ENCODE peak calls at places on chromosomes 13 and 19, in seven cellular contexts. D is A549, H is ovary, U is SK-N-SH, X is upper lobe of left lung, F is H1, Z is transverse colon. M is an unnamed sample.

GRCh38 chr19:32231691-32232090 is 113.7 kb upstream of the ZNF507 start:
- DNase-seq in U (no peak), D (no peak), H (no peak), X (no peak), F (peak), Z (no peak), M (no peak)

GRCh38 chr19:15115080-15115479 is 7.9 kb downstream of the SYDE1 start:
- DNase-seq in H (peak), X (no peak), F (no peak), U (peak), Z (peak), D (no peak), M (peak)

GRCh38 chr19:45402469-45403070 is 2.3 kb downstream of the PPP1R13L start:
- DNase-seq in H (no peak), Z (peak), F (peak), X (peak), D (peak), U (peak), M (peak)

GRCh38 chr13:72125561-72125960 is 258.6 kb upstream of the DACH1 start:
- DNase-seq in F (no peak), D (no peak), Z (no peak), X (no peak), H (no peak), U (no peak), M (no peak)

GRCh38 chr19:6667114-6667627 is 2.8 kb downstream of the TNFSF14 start:
- DNase-seq in X (no peak), Z (no peak), F (no peak), H (no peak), U (no peak), D (no peak), M (no peak)

GRCh38 chr13:110885966-110886365 is 28.9 kb downstream of the ANKRD10 start:
- DNase-seq in X (no peak), U (no peak), Z (no peak), H (no peak), F (peak), D (no peak), M (no peak)

GRCh38 chr19:53101518-53101917 is 1.7 kb downstream of the ZNF160 start:
- DNase-seq in F (no peak), X (no peak), U (peak), Z (no peak), H (no peak), D (no peak), M (no peak)

GRCh38 chr19:31140717-31141116 is 208.5 kb downstream of the TSHZ3 start:
- DNase-seq in H (no peak), U (no peak), Z (no peak), D (peak), X (no peak), F (no peak), M (no peak)

GRCh38 chr19:13839938-13840750 is 36.8 kb upstream of the NANOS3 start:
- DNase-seq in Z (peak), H (peak), X (peak), F (no peak), D (peak), U (no peak), M (peak)

GRCh38 chr19:33818426-33818825 is 21.8 kb downstream of the KCTD15 start:
- DNase-seq in Z (no peak), D (no peak), U (peak), X (no peak), F (no peak), H (no peak), M (peak)

GRCh38 chr19:30011051-30011578 is 69.1 kb downstream of the URI1 start:
- DNase-seq in Z (no peak), H (no peak), D (no peak), U (no peak), X (no peak), F (peak), M (no peak)

GRCh38 chr13:26653310-26653709 is 95.8 kb downstream of the WASF3 start:
- DNase-seq in U (no peak), X (no peak), H (no peak), Z (no peak), D (no peak), F (no peak), M (no peak)

GRCh38 chr19:11361037-11361770 is 6.0 kb downstream of the PLPPR2 start:
- DNase-seq in U (peak), X (peak), D (no peak), H (no peak), Z (peak), F (peak), M (peak)

GRCh38 chr13:38763446-38764381 is 76.8 kb downstream of the FREM2 start:
- DNase-seq in X (no peak), U (peak), D (peak), H (no peak), F (no peak), Z (no peak), M (no peak)

GRCh38 chr13:44273991-44274810 is 99.4 kb upstream of the SERP2 start:
- DNase-seq in U (no peak), Z (no peak), F (no peak), X (no peak), D (no peak), H (no peak), M (no peak)

GRCh38 chr13:106602178-106602577 is 34.2 kb upstream of the ARGLU1 start:
- DNase-seq in F (no peak), X (no peak), D (no peak), H (no peak), U (no peak), Z (peak), M (peak)

GRCh38 chr13:73449258-73449657 is 390.5 kb downstream of the KLF5 start:
- DNase-seq in X (no peak), F (no peak), Z (no peak), U (no peak), H (no peak), D (peak), M (no peak)

GRCh38 chr13:80276371-80277289 is 64.3 kb downstream of the SPRY2 start:
- DNase-seq in D (no peak), F (no peak), U (no peak), H (no peak), X (no peak), Z (no peak), M (no peak)

GRCh38 chr13:40064723-40065122 is 409.3 kb downstream of the COG6 start:
- DNase-seq in Z (no peak), D (peak), F (no peak), X (no peak), H (peak), U (no peak), M (no peak)

GRCh38 chr19:53982056-53982455 is 9.4 kb upstream of the CACNG6 start:
- DNase-seq in X (peak), D (no peak), H (no peak), F (peak), U (peak), Z (no peak), M (no peak)

GRCh38 chr13:45402641-45403040 is 15.5 kb downstream of the SLC25A30 start:
- DNase-seq in U (no peak), F (no peak), D (no peak), H (no peak), X (no peak), Z (no peak), M (no peak)

GRCh38 chr13:21297452-21297851 is 121.0 kb downstream of the MRPL57 start:
- DNase-seq in U (no peak), D (no peak), H (no peak), F (no peak), X (no peak), Z (no peak), M (no peak)

GRCh38 chr19:47421844-47422395 is 2.6 kb upstream of the MEIS3 start:
- DNase-seq in D (no peak), Z (no peak), F (no peak), U (peak), H (no peak), X (peak), M (no peak)

GRCh38 chr13:26280295-26280694 is 26.4 kb downstream of the CDK8 start:
- DNase-seq in H (no peak), U (no peak), F (no peak), Z (no peak), D (no peak), X (no peak), M (no peak)

GRCh38 chr19:35088514-35088913 is 27.1 kb upstream of the FXYD3 start:
- DNase-seq in X (no peak), H (no peak), F (no peak), D (peak), Z (no peak), U (no peak), M (no peak)

GRCh38 chr19:48852292-48852691 is 16.0 kb upstream of the HSD17B14 start:
- DNase-seq in H (no peak), U (no peak), D (no peak), F (no peak), X (no peak), Z (no peak), M (no peak)
- TF ChIP-seq EP300 in H (no peak), U (no peak), D (no peak), F (no peak), X (no peak), Z (no peak), M (no peak)

GRCh38 chr19:43687660-43687997 is 17.7 kb upstream of the PLAUR start:
- DNase-seq in Z (no peak), H (no peak), F (no peak), U (no peak), X (no peak), D (no peak), M (no peak)
- H3K27ac ChIP-seq in Z (no peak), H (no peak), F (no peak), U (peak), X (peak), D (peak), M (no peak)

DNA sequence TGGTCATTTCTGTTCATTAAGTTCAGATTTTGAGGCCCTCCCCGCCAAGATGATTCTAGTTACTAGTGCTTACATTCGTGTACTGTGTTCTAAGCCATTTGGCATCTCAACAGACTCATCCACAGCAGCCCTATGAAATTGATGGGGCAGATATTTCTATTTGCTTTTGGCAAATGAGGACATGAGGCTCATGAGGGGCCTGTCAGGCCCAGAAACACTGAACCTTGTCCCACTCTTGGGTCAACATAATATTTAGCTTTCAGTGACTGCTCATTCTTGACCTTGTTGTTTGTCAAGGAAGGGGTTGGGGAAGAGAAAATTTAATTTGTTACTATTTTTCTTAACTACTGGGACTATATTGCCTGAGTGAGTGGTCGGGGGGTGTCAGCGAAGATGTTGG is 92.3 kb upstream of the RNF113B start:
- DNase-seq in H (no peak), U (no peak), X (no peak), F (no peak), D (no peak), Z (no peak), M (no peak)
- TF ChIP-seq EP300 in H (no peak), U (no peak), X (no peak), F (no peak), D (no peak), Z (no peak), M (no peak)

DNA sequence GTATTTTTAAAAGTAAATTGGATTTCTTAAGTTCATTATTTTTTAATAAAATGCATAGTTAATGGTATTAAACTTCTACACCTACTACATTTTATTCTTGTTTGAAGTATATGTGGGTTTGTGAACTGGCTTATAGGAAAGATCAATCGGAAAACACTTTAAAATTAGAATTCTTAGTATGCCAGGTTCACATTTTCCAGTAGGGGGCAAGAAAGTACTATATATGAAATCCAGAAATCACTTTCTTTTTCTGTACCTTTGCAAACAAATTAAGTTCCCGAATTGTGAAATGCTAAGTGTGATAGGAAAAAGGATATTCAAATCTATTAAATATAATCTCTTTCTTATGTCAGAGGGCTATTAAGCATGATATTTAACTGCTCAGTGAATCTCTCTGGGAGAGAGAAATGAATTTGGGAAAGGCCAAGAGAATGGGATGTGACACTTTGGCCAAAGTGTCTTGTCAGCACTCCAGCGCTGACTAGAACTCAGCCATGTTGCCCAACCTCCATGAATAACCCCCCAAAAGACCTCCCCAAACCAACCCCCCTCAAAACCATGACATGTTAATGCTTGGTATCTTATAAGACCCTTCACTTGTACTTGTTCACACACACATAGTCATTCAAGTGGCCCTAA is 122.6 kb upstream of the SLC10A2 start:
- DNase-seq in U (peak), X (no peak), D (peak), H (no peak), F (no peak), Z (no peak), M (no peak)
- H3K27ac ChIP-seq in U (no peak), X (no peak), D (no peak), H (no peak), F (no peak), Z (no peak), M (no peak)

GRCh38 chr13:100484708-100485107 is 103.9 kb downstream of the GGACT start:
- DNase-seq in F (no peak), H (no peak), Z (peak), D (no peak), X (no peak), U (no peak), M (no peak)
- TF ChIP-seq EP300 in F (no peak), H (no peak), Z (no peak), D (no peak), X (no peak), U (no peak), M (no peak)

GRCh38 chr19:2628597-2628996 is 73.9 kb downstream of the GNG7 start:
- DNase-seq in Z (no peak), X (no peak), F (no peak), U (no peak), D (no peak), H (no peak), M (no peak)

GRCh38 chr19:2625434-2625833 is 77.1 kb downstream of the GNG7 start:
- DNase-seq in Z (peak), X (no peak), F (no peak), D (no peak), U (no peak), H (no peak), M (peak)

GRCh38 chr19:2629491-2630351 is 72.8 kb downstream of the GNG7 start:
- DNase-seq in H (no peak), F (no peak), U (no peak), Z (no peak), X (no peak), D (no peak), M (no peak)

GRCh38 chr19:2627319-2627829 is 75.1 kb downstream of the GNG7 start:
- DNase-seq in D (peak), F (no peak), Z (peak), X (peak), U (no peak), H (peak), M (peak)

DNA sequence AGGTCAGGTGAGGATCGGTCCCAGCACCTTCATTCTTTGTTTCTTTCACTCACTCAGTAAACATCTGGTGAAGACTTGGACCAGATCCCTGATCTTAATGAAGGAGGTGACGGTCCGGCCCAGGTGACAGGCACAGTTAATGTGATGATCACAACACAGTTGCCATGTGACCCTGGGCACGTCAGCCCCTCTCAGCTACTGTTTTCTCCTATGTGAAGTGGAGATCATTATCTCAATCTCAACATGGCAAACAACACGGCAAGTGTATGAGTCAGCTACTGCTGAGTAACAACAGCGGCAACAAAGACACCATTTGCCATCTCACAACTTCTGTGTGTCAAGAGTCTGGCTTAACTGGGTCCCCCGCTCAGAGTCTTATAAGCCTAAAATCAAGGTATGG is 74.6 kb downstream of the GNG7 start:
- DNase-seq in D (no peak), Z (no peak), U (no peak), X (no peak), H (no peak), F (no peak), M (no peak)
- H3K27ac ChIP-seq in D (peak), Z (peak), U (peak), X (peak), H (peak), F (no peak), M (peak)

GRCh38 chr19:39400997-39401548 is 5.6 kb upstream of the ZFP36 start:
- DNase-seq in F (no peak), X (no peak), D (peak), H (no peak), U (no peak), Z (no peak), M (no peak)

GRCh38 chr19:39401549-39402416 is 4.9 kb upstream of the ZFP36 start:
- DNase-seq in H (peak), U (no peak), D (peak), Z (peak), F (no peak), X (no peak), M (peak)

GRCh38 chr19:39403331-39404312 is 3.0 kb upstream of the ZFP36 start:
- DNase-seq in D (peak), U (no peak), F (peak), H (peak), Z (peak), X (peak), M (peak)

GRCh38 chr19:39405261-39405912 is 1.3 kb upstream of the ZFP36 start:
- DNase-seq in X (no peak), U (no peak), Z (no peak), F (no peak), H (peak), D (peak), M (no peak)

GRCh38 chr19:39402417-39403297 is 4.0 kb upstream of the ZFP36 start:
- DNase-seq in F (peak), U (peak), D (peak), H (peak), Z (peak), X (peak), M (peak)
- TF ChIP-seq EP300 in F (no peak), U (no peak), D (no peak), H (peak), Z (peak), X (peak), M (peak)

M was measured in stomach.